ENCODE peak calls at places on chromosomes 2 and 18, in five cellular contexts. T is A549, X is PC-3, C is HFFc6, U is neural progenitor cell. B is an unnamed sample.

GRCh38 chr2:176137249-176137573 is 7.7 kb downstream of the HOXD8 start:
- DNase-seq in T (no peak), X (no peak), C (no peak), U (no peak), B (no peak)

GRCh38 chr18:62249478-62250097 is 62.5 kb downstream of the RELCH start:
- DNase-seq in T (peak; percentile 80), X (peak; percentile 84), C (peak; percentile 50), U (peak; percentile 80), B (peak; percentile 80)

GRCh38 chr2:215528555-215528954 is 92.7 kb upstream of the FN1 start:
- DNase-seq in T (peak; percentile 62), X (peak; percentile 98), C (peak; percentile 84), U (no peak), B (peak; percentile 85)

GRCh38 chr18:6382968-6383367 is 31.7 kb downstream of the L3MBTL4 start:
- DNase-seq in T (no peak), X (no peak), C (no peak), U (peak; percentile 9), B (no peak)

GRCh38 chr2:230922951-230923717 is 1.9 kb downstream of the GPR55 start:
- DNase-seq in T (no peak), X (no peak), C (no peak), U (no peak), B (no peak)

GRCh38 chr2:229921101-229921891 is 513 bp downstream of the TRIP12 start:
- DNase-seq in T (peak; percentile 62), X (peak; percentile 52), C (peak; percentile 62), U (peak; percentile 79), B (no peak)

GRCh38 chr2:164897521-164898260 is 56.1 kb upstream of the COBLL1 start:
- DNase-seq in T (no peak), X (no peak), C (no peak), U (no peak), B (no peak)

GRCh38 chr2:180519276-180519675 is 461.1 kb upstream of the UBE2E3 start:
- DNase-seq in T (peak; percentile 29), X (peak; percentile 80), C (peak; percentile 45), U (no peak), B (peak; percentile 42)

GRCh38 chr2:168084267-168084781 is 163.1 kb downstream of the STK39 start:
- DNase-seq in T (no peak), X (no peak), C (no peak), U (peak; percentile 37), B (no peak)

GRCh38 chr18:10049721-10050120 is 135.9 kb downstream of the VAPA start:
- DNase-seq in T (no peak), X (no peak), C (no peak), U (no peak), B (no peak)

GRCh38 chr2:191421950-191422349 is 176.7 kb downstream of the MYO1B start:
- DNase-seq in T (no peak), X (no peak), C (no peak), U (no peak), B (no peak)

GRCh38 chr2:39266139-39266805 is 22.5 kb upstream of the CDKL4 start:
- DNase-seq in T (no peak), X (no peak), C (no peak), U (no peak), B (no peak)

GRCh38 chr2:71454221-71455010 is 1.1 kb downstream of the DYSF start:
- DNase-seq in T (no peak), X (peak; percentile 32), C (no peak), U (no peak), B (no peak)

GRCh38 chr2:151849413-151850010 is 21.3 kb upstream of the ARL5A start:
- DNase-seq in T (peak; percentile 18), X (no peak), C (no peak), U (no peak), B (no peak)

GRCh38 chr2:75476778-75477177 is 84.0 kb downstream of the EVA1A start:
- DNase-seq in T (no peak), X (no peak), C (peak; percentile 67), U (peak; percentile 31), B (no peak)

GRCh38 chr2:57376985-57377384 is 669.6 kb upstream of the VRK2 start:
- DNase-seq in T (peak; percentile 23), X (peak; percentile 26), C (no peak), U (peak; percentile 19), B (no peak)

GRCh38 chr2:26136431-26136830 is 36.5 kb upstream of the GAREM2 start:
- DNase-seq in T (no peak), X (no peak), C (no peak), U (no peak), B (no peak)
- TF ChIP-seq CTCF in T (no peak), X (no peak), C (no peak), U (no peak), B (no peak)

GRCh38 chr2:82345910-82346309 is 2041.4 kb upstream of the LRRTM1 start:
- DNase-seq in T (no peak), X (no peak), C (no peak), U (no peak), B (no peak)

GRCh38 chr2:82340578-82341053 is 2036.1 kb upstream of the LRRTM1 start:
- DNase-seq in T (no peak), X (no peak), C (no peak), U (no peak), B (no peak)

GRCh38 chr2:82342351-82342750 is 2037.8 kb upstream of the LRRTM1 start:
- DNase-seq in T (no peak), X (peak; percentile 51), C (no peak), U (no peak), B (no peak)

GRCh38 chr2:82339805-82340204 is 2035.3 kb upstream of the LRRTM1 start:
- DNase-seq in T (no peak), X (no peak), C (no peak), U (no peak), B (no peak)

GRCh38 chr2:82344670-82345069 is 2040.1 kb upstream of the LRRTM1 start:
- DNase-seq in T (peak; percentile 18), X (peak; percentile 62), C (no peak), U (peak; percentile 54), B (no peak)
- TF ChIP-seq CTCF in T (no peak), X (peak; percentile 67), C (peak; percentile 42), U (peak; percentile 55), B (no peak)

GRCh38 chr2:201665420-201666158 is 22.3 kb upstream of the TMEM237 start:
- DNase-seq in T (no peak), X (peak; percentile 19), C (no peak), U (no peak), B (no peak)
- TF ChIP-seq CTCF in T (peak; percentile 36), X (no peak), C (peak; percentile 71), U (no peak), B (no peak)

GRCh38 chr2:145329976-145330375 is 810.1 kb upstream of the ZEB2 start:
- DNase-seq in T (no peak), X (no peak), C (no peak), U (no peak), B (no peak)

GRCh38 chr2:145324748-145325147 is 804.8 kb upstream of the ZEB2 start:
- DNase-seq in T (no peak), X (no peak), C (no peak), U (no peak), B (no peak)

GRCh38 chr2:145321344-145321743 is 801.4 kb upstream of the ZEB2 start:
- DNase-seq in T (no peak), X (no peak), C (no peak), U (no peak), B (no peak)

GRCh38 chr2:145323512-145323911 is 803.6 kb upstream of the ZEB2 start:
- DNase-seq in T (no peak), X (peak; percentile 62), C (peak; percentile 45), U (no peak), B (peak; percentile 17)

DNA sequence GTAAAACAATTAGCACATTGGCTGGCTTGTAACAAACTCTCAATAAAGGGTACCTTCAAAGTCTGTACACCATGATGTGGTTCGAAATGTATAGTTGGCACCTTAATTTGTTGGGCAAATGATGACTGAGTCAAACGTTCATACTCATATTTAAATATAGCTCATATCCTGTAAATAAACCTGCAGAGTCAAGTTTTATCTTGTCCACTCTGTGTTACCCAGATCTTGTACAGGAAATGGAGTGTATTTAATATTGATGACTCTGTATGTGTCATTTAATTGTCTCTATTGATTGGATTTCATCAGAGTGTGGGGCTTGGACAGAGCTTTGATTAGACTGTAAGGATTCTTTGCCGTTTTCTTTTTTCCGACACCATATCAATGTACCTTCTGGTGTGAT is 805.6 kb upstream of the ZEB2 start:
- DNase-seq in T (no peak), X (peak; percentile 76), C (no peak), U (no peak), B (peak; percentile 7)
- TF ChIP-seq CTCF in T (no peak), X (no peak), C (no peak), U (no peak), B (no peak)

DNA sequence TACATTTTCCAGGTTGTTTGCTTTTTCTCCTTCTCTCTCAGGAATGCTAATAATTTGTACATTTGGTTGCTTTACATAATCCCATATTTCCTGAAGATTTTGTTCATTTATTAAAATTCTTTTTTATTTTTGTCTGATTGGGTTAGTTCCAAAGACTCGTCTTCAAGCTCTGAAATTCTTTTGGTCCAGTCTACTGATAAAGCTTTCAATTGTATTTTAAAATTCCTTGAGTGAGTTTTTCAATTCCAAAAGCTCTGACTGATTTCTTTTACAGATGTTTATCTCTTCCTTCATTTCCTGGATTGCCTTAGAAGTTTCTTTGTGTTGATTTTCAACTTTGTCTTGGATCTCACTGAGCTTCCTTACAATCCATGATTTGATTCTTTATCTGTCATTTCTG is 50.0 kb downstream of the MBOAT2 start:
- DNase-seq in T (no peak), X (no peak), C (peak; percentile 1), U (no peak), B (no peak)
- TF ChIP-seq CTCF in T (no peak), X (no peak), C (no peak), U (no peak), B (no peak)

DNA sequence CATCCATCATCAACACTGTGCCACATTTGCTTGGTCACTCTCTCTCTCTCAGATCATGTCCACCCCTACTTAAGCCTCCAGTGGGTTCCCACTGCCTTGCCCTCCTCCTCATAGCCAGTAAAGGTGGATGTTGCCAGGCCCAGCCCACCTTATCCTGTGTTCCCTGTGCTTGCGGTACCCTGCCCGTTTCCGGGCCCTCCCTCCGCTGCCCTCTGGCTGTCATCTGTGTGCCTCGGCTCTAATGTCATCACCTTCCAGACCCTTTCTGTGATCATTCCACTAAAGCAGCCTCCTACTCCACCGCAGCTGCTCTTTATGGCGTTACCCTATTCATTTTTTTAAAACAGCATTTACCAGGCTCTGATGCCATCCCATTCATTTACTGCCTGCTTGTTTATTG is 305.7 kb upstream of the SKOR2 start:
- DNase-seq in T (no peak), X (no peak), C (no peak), U (no peak), B (no peak)
- TF ChIP-seq CTCF in T (no peak), X (no peak), C (no peak), U (peak; percentile 25), B (no peak)